ENCODE peak calls at places on chromosomes 13 and 19, in four cellular contexts. N is tibial artery, B is lung, U is adrenal gland. I is an unnamed sample.

GRCh38 chr13:20696073-20696472 is 7.4 kb upstream of the IL17D start:
- DNase-seq in N (no peak), B (no peak), U (no peak), I (no peak)

GRCh38 chr13:47310376-47310775 is 413.5 kb upstream of the HTR2A start:
- DNase-seq in B (no peak), U (no peak), N (no peak), I (no peak)

GRCh38 chr19:20005741-20006140 is 33.6 kb downstream of the ZNF682 start:
- DNase-seq in N (no peak), U (no peak), B (no peak), I (no peak)

GRCh38 chr19:17888260-17888659 is 16.5 kb downstream of the SLC5A5 start:
- DNase-seq in N (no peak), B (no peak), U (no peak), I (no peak)

GRCh38 chr19:58569191-58569942 is 3.8 kb downstream of the MZF1 start:
- DNase-seq in U (peak), B (no peak), N (peak), I (peak)

GRCh38 chr19:3402631-3403443 is 36.5 kb downstream of the NFIC start:
- DNase-seq in B (no peak), N (no peak), U (no peak), I (no peak)

GRCh38 chr13:98984983-98985382 is 7.1 kb upstream of the DOCK9 start:
- DNase-seq in B (no peak), U (no peak), N (no peak), I (no peak)

GRCh38 chr13:99766641-99767045 is 204.9 kb downstream of the ZIC5 start:
- DNase-seq in U (no peak), N (no peak), B (no peak), I (no peak)

GRCh38 chr13:93262729-93263128 is 36.1 kb downstream of the GPC6 start:
- DNase-seq in B (no peak), U (no peak), N (no peak), I (no peak)

GRCh38 chr13:96925869-96926628 is 68.2 kb downstream of the OXGR1 start:
- DNase-seq in U (no peak), N (no peak), B (no peak), I (no peak)

GRCh38 chr13:31037874-31038475 is 105.5 kb downstream of the TEX26 start:
- DNase-seq in N (no peak), U (no peak), B (no peak), I (no peak)

GRCh38 chr19:18346091-18346490 is 5.7 kb downstream of the PGPEP1 start:
- DNase-seq in N (no peak), B (no peak), U (no peak), I (peak)

GRCh38 chr19:33273881-33274662 is 28.3 kb downstream of the CEBPA start:
- DNase-seq in U (no peak), N (no peak), B (peak), I (peak)

GRCh38 chr19:48480151-48480475 is 10.9 kb downstream of the CYTH2 start:
- DNase-seq in U (peak), B (no peak), N (peak), I (peak)

GRCh38 chr19:17125728-17126677 is 50.4 kb downstream of the MYO9B start:
- DNase-seq in U (peak), B (peak), N (peak), I (peak)

GRCh38 chr19:55340144-55340783 is 588 bp downstream of the KMT5C start:
- DNase-seq in N (no peak), B (no peak), U (no peak), I (peak)

GRCh38 chr13:79246575-79246949 is 159.5 kb downstream of the RBM26 start:
- DNase-seq in U (no peak), N (no peak), B (no peak), I (no peak)

GRCh38 chr13:81172603-81173002 is 831.7 kb upstream of the SPRY2 start:
- DNase-seq in B (no peak), N (no peak), U (no peak), I (no peak)

GRCh38 chr13:27182844-27183497 is 11.4 kb upstream of the USP12 start:
- DNase-seq in N (peak), U (peak), B (peak), I (no peak)

GRCh38 chr13:25738342-25738771 is 313.5 kb downstream of the SHISA2 start:
- DNase-seq in B (no peak), U (peak), N (no peak), I (no peak)

GRCh38 chr13:39455534-39456175 is 147.3 kb downstream of the LHFPL6 start:
- DNase-seq in U (no peak), N (no peak), B (no peak), I (no peak)

GRCh38 chr13:112341976-112342735 is 34.0 kb upstream of the SPACA7 start:
- DNase-seq in U (no peak), N (peak), B (no peak), I (no peak)

GRCh38 chr13:30877335-30877734 is 28.7 kb upstream of the MEDAG start:
- DNase-seq in B (no peak), U (no peak), N (no peak), I (no peak)

GRCh38 chr19:47545061-47545948 is 27.6 kb downstream of the ZNF541 start:
- DNase-seq in B (no peak), U (no peak), N (no peak), I (no peak)

GRCh38 chr19:19342086-19343015 is 21.7 kb downstream of the MAU2 start:
- DNase-seq in U (peak), N (no peak), B (peak), I (peak)

GRCh38 chr13:101698400-101698799 is 245.9 kb downstream of the ITGBL1 start:
- DNase-seq in N (no peak), B (no peak), U (no peak), I (no peak)

GRCh38 chr19:41887711-41888382 is 4.9 kb downstream of the ARHGEF1 start:
- DNase-seq in U (no peak), B (peak), N (no peak), I (peak)

GRCh38 chr19:33905937-33906577 is 109.4 kb downstream of the KCTD15 start:
- DNase-seq in N (peak), U (peak), B (peak), I (peak)

GRCh38 chr19:3784607-3785463 is 1.3 kb downstream of the MATK start:
- DNase-seq in B (no peak), U (no peak), N (no peak), I (no peak)

DNA sequence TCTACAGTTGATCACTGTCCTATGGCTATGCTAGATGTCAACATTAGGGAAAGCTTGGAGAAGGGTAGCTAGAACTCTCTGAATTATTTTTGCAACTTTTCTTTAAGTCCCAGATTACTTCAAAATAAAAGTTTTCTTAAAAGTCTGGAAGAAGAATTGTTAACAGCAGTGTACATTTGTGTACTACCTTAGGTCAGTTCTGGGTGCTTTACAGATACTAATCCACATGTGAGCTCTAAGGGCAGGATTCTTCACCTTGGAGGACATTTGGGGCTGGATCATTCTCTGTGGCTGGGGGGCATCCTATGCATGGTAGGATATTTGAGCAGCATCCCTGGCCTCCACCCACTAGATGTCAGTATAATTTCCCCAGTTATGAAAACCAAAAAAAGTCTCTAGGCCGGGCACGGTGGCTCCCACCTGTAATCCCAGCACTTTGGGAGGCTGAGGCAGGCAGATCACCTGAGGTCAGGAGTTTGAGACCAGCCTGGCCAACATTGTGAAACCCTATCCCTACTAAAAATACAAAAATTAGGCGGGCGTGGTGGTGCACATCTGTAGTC is 2.8 kb downstream of the BRME1 start:
- DNase-seq in N (no peak), B (no peak), U (no peak), I (no peak)
- TF ChIP-seq CTCF in N (no peak), B (peak), U (no peak), I (peak)

DNA sequence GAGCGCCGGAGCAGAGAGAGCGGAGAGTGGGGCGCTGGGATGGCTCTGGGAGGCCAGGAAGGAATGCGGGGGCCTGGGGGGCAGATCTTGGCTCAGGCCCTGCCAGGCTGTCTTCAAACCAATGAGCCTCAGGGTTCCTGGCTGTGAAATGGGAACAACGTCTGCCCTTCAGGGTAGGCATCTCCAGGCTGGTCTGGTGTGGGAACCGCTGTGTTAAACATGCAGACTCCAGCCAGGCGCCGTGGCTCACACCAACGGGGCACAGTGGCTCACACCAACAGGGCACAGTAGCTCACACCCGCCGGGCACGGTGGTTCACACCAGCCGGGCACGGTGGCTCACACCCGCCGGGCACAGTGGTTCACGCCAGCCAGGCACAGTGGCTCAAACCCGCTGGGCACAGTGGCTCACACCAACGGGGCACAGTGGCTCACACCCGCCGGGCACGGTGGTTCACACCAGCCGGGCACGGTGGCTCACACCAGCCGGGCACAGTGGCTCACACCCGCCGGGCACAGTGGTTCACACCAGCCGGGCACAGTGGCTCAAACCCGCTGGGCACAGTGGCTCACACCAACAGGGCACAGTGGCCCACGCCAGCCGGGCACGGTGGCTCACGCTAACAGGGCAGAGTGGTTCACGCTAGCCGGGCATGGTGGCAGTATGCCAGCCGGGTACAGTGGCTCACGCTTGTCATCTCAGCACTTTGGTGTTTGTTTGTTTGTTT is 40.1 kb downstream of the EFNA2 start:
- DNase-seq in N (no peak), U (peak), B (no peak), I (no peak)
- H3K4me3 ChIP-seq in N (peak), U (no peak), B (no peak), I (peak)

DNA sequence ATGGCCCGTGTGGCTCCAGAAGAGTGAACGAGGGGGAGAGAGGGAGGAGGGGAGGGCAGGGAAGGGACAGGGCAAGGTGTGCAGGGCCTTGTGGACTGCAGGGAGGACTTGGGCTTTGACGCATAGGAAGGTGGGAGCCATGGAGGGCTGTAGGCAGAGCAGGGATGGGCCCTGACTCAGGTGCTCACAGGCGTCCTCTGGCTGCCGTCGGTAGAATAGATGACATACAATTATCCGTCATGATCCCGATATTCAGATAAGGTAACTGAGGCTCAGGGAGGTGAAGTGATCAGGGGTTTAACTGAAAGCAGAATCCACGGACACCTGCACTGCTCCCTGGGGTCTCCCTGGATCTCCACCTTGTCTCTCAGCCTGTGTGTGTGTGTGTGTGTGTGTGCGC is 3.4 kb downstream of the C3 start:
- DNase-seq in B (no peak), U (no peak), N (no peak), I (no peak)
- TF ChIP-seq CTCF in B (no peak), U (no peak), N (no peak), I (no peak)

GRCh38 chr19:13872339-13872694 is 4.6 kb upstream of the NANOS3 start:
- DNase-seq in N (no peak), U (no peak), B (no peak), I (no peak)
- H3K4me3 ChIP-seq in N (no peak), U (no peak), B (no peak), I (peak)

GRCh38 chr13:51728972-51729371 is 75.0 kb downstream of the DHRS12 start:
- DNase-seq in B (no peak), U (no peak), N (no peak), I (no peak)

GRCh38 chr13:51733656-51734334 is 70.2 kb downstream of the DHRS12 start:
- DNase-seq in N (no peak), U (no peak), B (no peak), I (no peak)

GRCh38 chr13:51729853-51730553 is 74.0 kb downstream of the DHRS12 start:
- DNase-seq in B (no peak), U (peak), N (peak), I (peak)

GRCh38 chr13:51730927-51731326 is 73.0 kb downstream of the DHRS12 start:
- DNase-seq in B (no peak), N (no peak), U (no peak), I (no peak)

DNA sequence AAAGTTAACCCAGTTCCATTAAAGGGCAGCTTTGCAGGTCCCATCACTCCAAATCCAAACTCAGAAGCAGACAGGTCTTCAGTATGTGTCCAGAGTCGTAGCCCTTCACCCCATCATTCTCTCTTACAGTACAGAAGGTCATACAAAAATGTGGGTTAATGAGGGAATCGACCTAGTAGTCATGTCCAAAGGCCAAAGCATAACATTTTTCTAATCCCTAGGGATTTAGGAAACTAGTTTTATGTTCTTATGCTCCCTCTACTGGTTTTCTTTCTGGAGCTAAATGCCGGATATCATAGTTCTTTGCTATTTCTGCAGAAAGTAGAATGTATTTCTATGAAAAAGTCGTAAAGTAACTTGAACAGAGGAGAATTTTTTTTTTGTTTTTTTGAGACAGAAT is 72.2 kb downstream of the DHRS12 start:
- DNase-seq in B (no peak), U (no peak), N (no peak), I (no peak)
- TF ChIP-seq CTCF in B (no peak), U (peak), N (peak), I (peak)

GRCh38 chr19:1567116-1567847 is 843 bp downstream of the MEX3D start:
- DNase-seq in B (no peak), U (no peak), N (no peak), I (peak)
- H3K4me3 ChIP-seq in B (peak), U (peak), N (peak), I (peak)

DNA sequence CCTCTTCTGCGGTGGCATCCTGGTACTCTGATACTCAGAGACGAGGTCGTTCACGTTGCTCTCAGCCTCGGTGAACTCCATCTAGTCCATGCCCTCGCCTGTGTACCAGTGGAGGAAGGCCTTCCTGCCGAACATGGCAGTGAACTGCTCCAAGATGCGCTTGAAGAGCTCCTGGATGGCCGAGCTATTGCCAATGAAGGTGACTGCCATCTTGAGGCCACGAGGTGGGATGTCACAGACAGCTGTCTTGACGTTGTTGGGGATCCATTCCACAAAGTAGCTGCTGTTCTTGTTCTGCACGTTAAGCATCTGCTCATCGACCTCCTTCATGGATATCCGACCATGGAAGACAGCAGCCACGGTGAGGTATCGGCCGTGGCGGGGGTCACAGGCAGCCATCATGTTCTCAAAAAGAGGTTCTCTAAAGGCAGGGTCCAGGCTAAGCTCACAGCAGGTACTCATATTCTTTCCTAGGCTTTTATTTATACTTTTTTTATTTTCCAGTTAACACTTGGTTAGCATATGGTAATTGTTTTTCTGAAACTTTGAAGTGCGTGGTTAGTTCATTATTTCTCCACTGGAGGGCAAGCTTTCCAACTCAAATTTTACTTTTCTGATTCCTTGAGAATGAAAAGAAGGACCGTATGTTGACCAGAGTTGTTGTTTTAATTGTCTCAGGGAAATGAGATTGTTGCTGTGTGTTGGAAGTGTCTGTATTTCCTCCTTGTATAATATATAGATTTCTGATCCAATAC is 72.4 kb upstream of the RGCC start:
- DNase-seq in N (no peak), U (no peak), B (no peak), I (no peak)
- TF ChIP-seq CTCF in N (peak), U (peak), B (no peak), I (peak)

GRCh38 chr13:110345701-110346100 is 38.6 kb downstream of the COL4A2 start:
- DNase-seq in U (no peak), B (no peak), N (peak), I (no peak)

GRCh38 chr13:110347535-110348308 is 40.6 kb downstream of the COL4A2 start:
- DNase-seq in U (peak), B (no peak), N (peak), I (no peak)

GRCh38 chr13:110347088-110347487 is 40.0 kb downstream of the COL4A2 start:
- DNase-seq in N (no peak), U (no peak), B (no peak), I (no peak)

GRCh38 chr13:110345266-110345665 is 38.2 kb downstream of the COL4A2 start:
- DNase-seq in B (no peak), U (no peak), N (no peak), I (no peak)

DNA sequence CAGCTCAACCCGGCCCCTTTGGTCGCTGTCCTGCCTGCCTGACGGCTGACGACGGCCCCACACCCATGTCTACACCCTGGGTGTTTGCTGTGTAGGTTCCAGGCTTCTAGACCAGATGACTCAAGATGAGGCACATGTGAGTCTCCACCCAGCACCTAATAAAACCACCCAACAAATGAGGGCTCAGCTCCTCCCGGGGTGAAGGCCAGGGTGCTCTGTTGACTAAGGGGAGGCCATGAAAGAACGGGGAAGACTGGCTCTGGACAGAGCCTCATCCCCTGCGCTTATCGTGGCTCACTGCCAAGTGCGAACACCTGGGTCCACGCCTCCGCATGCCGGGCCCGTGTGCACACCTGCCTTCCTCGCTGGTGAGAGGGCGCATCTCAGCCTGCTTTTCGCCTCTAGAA is 39.6 kb downstream of the COL4A2 start:
- DNase-seq in B (no peak), U (no peak), N (peak), I (peak)
- H3K4me3 ChIP-seq in B (no peak), U (no peak), N (no peak), I (no peak)

GRCh38 chr13:113758651-113759524 is at the start of gene TMEM255B:
- DNase-seq in B (peak), N (peak), U (peak), I (peak)
- TF ChIP-seq CTCF in B (peak), N (no peak), U (no peak), I (peak)

I was measured in transverse colon.